ENCODE peak calls at places on chromosomes 11 and 22, in five cellular contexts. E is AG10803, F is A549, G is colonic mucosa, R is Peyer's patch. Z is an unnamed sample.

GRCh38 chr22:29039148-29039547 is 22.5 kb downstream of the C22orf31 start:
- DNase-seq in G (no peak), E (no peak), F (no peak), R (no peak), Z (no peak)

GRCh38 chr11:16987205-16987568 is 27.0 kb downstream of the PLEKHA7 start:
- DNase-seq in G (peak; percentile 91), F (no peak), E (no peak), R (peak; percentile 81), Z (no peak)

GRCh38 chr11:123000721-123001120 is 19.1 kb upstream of the BSX start:
- DNase-seq in R (no peak), E (peak; percentile 58), G (no peak), F (no peak), Z (no peak)

GRCh38 chr11:121328967-121329653 is 36.5 kb downstream of the SC5D start:
- DNase-seq in F (no peak), R (no peak), E (no peak), G (no peak), Z (no peak)

GRCh38 chr11:76355172-76355571 is 25.8 kb downstream of the THAP12 start:
- DNase-seq in R (no peak), G (no peak), E (no peak), F (no peak), Z (no peak)

GRCh38 chr22:19891350-19892248 is 36.9 kb upstream of the GNB1L start:
- DNase-seq in R (peak; percentile 80), G (no peak), F (no peak), E (peak; percentile 79), Z (no peak)

GRCh38 chr11:14451825-14452224 is 47.8 kb downstream of the COPB1 start:
- DNase-seq in E (no peak), F (no peak), G (no peak), R (no peak), Z (no peak)

GRCh38 chr11:134691985-134692384 is 279.9 kb upstream of the B3GAT1 start:
- DNase-seq in E (peak; percentile 4), R (no peak), G (no peak), F (no peak), Z (no peak)

GRCh38 chr11:16612801-16613400 is 125.5 kb upstream of the C11orf58 start:
- DNase-seq in G (no peak), E (no peak), R (no peak), F (no peak), Z (no peak)

DNA sequence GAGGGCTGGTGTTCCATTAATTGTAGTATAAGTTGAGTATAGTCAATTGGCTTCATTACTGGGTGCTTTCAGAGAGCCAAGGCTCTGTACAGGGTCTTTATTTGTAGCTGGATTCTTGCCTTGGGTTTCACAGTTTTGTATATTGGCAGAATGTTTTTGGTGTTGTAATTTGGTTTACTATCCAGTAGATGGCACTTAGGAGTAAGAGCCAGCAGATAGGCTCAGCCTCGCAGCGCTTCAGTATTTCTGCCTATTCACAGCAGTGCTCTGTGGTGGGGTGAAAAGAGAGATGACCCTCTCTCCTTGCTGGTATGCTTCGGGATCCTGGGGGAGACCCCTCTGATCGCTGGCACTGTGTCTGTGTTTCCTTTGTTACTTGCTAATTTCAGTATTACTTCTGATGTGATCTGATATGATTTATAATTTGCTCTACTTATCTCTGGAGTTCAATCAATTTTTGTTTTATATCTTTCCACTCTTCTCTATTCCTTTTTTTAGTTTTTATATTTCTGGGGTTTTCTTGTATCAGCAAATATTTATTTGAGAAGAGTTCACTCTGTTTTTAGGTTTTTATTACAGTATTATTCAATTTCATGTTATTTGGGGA is 52.2 kb downstream of the ANO5 start:
- DNase-seq in G (no peak), F (peak; percentile 6), E (peak; percentile 45), R (peak; percentile 46), Z (peak; percentile 46)
- TF ChIP-seq CTCF in G (peak; percentile 36), F (peak; percentile 58), E (peak; percentile 86), R (peak; percentile 57), Z (peak; percentile 81)

DNA sequence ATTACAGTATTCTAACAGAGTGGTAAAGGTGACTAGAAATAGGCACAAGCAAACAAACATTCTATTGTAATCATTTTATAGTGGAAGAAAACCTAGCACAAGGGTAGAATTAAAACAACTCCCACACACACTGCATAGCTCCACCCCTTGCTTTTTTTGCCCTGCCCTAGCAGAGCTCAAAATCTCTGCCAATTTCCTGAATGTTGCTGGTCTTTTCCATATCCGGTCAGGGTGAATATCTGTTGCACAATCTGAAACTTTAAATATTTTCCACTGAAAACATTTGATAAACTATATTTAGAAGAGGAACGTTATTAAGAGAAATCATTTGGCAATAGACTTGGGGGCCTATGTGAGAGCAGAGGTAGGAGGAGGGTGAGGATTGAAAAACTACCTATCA is 2.7 kb downstream of the SPA17 start:
- DNase-seq in F (no peak), G (peak; percentile 64), R (no peak), E (peak; percentile 55), Z (no peak)
- TF ChIP-seq CTCF in F (no peak), G (no peak), R (no peak), E (no peak), Z (no peak)

GRCh38 chr11:57085604-57086003 is 96.1 kb upstream of the LRRC55 start:
- DNase-seq in R (no peak), G (no peak), F (no peak), E (no peak), Z (no peak)
- TF ChIP-seq CTCF in R (no peak), G (no peak), F (no peak), E (peak; percentile 33), Z (no peak)

DNA sequence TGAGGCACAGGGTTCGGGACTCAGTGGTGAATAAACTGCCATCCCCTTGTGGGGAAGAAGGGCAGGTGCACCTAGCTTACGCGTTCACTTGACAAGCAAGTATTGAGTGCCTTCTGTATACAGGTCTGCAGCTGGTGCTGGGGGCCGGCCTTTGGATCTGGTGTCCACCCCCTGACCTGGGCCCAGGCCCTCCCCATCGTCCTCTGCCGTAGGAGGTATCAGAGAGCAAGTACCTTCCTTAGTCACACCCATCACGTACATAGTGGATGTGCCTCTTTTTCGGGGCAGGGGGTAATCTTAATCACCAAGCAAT is 53.3 kb downstream of the SMIM38 start:
- DNase-seq in G (no peak), F (no peak), R (no peak), E (no peak), Z (no peak)
- TF ChIP-seq CTCF in G (no peak), F (no peak), R (no peak), E (no peak), Z (no peak)

GRCh38 chr11:79648766-79649545 is 208.1 kb upstream of the TENM4 start:
- DNase-seq in E (no peak), G (no peak), R (no peak), F (no peak), Z (no peak)
- TF ChIP-seq CTCF in E (no peak), G (no peak), R (no peak), F (no peak), Z (no peak)

GRCh38 chr11:43825217-43825816 is 55.3 kb upstream of the ALKBH3 start:
- DNase-seq in R (no peak), G (peak; percentile 19), E (peak; percentile 26), F (peak; percentile 10), Z (no peak)
- TF ChIP-seq CTCF in R (peak; percentile 47), G (peak; percentile 51), E (peak; percentile 73), F (peak; percentile 84), Z (peak; percentile 75)

DNA sequence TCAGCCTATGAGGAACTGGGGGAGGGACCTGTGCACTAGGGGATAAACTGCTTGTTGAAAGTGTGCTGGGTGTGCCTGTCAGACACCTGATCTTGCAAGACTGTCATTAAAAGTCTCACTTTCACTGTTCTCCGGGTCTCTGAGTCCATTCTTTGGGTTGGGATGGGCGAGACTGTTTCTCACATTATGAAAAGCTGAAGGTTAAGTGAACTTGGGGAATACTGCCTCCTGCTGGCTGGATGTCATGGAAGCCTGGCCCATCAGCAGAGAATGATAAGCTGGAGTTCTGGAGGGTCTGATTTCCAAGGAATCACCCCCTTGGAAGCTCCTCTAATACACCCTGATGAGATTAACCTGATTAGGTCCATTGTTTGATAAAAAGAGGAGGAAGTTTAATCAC is 9.0 kb upstream of the VPREB1 start:
- DNase-seq in R (peak; percentile 73), E (no peak), G (peak; percentile 25), F (no peak), Z (no peak)
- TF ChIP-seq CTCF in R (peak; percentile 43), E (peak; percentile 32), G (peak; percentile 35), F (peak; percentile 12), Z (peak; percentile 71)

GRCh38 chr11:91773090-91773489 is 451.5 kb upstream of the FAT3 start:
- DNase-seq in E (peak; percentile 34), R (no peak), G (no peak), F (no peak), Z (no peak)
- TF ChIP-seq CTCF in E (peak; percentile 35), R (no peak), G (no peak), F (no peak), Z (no peak)

GRCh38 chr11:8248786-8249185 is 14.9 kb downstream of the LMO1 start:
- DNase-seq in G (no peak), R (no peak), E (no peak), F (no peak), Z (peak; percentile 34)

GRCh38 chr11:8249482-8249881 is 14.2 kb downstream of the LMO1 start:
- DNase-seq in R (peak; percentile 7), F (no peak), G (no peak), E (no peak), Z (peak; percentile 22)

GRCh38 chr11:8250981-8251620 is 12.6 kb downstream of the LMO1 start:
- DNase-seq in G (no peak), R (peak; percentile 37), F (no peak), E (no peak), Z (peak; percentile 27)

GRCh38 chr11:8250446-8250845 is 13.2 kb downstream of the LMO1 start:
- DNase-seq in E (no peak), R (peak; percentile 15), F (no peak), G (no peak), Z (peak; percentile 33)

GRCh38 chr11:8247312-8247711 is 16.4 kb downstream of the LMO1 start:
- DNase-seq in R (peak; percentile 56), E (no peak), F (no peak), G (peak; percentile 31), Z (no peak)
- TF ChIP-seq CTCF in R (peak; percentile 48), E (peak; percentile 49), F (peak; percentile 52), G (peak; percentile 16), Z (peak; percentile 65)

Z was measured in CD14-positive monocyte.